ENCODE peak calls at places on chromosomes 1 and 21, in nine cellular contexts. X is omental fat pad; K is GM20000; J is sigmoid colon; C is AG09319; P is body of pancreas; U is mesothelial cell of epicardium; W is CD8-positive, alpha-beta T cell; D is PC-3. I is an unnamed sample.

GRCh38 chr1:214514032-214514818 is 37.2 kb downstream of the PTPN14 start:
- DNase-seq in X (no peak), K (no peak), J (no peak), C (no peak), P (no peak), U (no peak), W (no peak), D (peak), I (peak)

GRCh38 chr1:205060746-205061145 is 17.7 kb downstream of the CNTN2 start:
- DNase-seq in X (no peak), K (no peak), J (no peak), C (no peak), P (no peak), U (no peak), W (no peak), D (no peak), I (no peak)

GRCh38 chr1:200867018-200867811 is 5.6 kb upstream of the GPR25 start:
- DNase-seq in X (no peak), K (peak), J (no peak), C (no peak), P (no peak), U (no peak), W (no peak), D (no peak), I (no peak)

GRCh38 chr1:186790101-186790500 is 38.6 kb upstream of the PLA2G4A start:
- DNase-seq in X (no peak), K (no peak), J (no peak), C (no peak), P (no peak), U (no peak), W (no peak), D (no peak), I (peak)

GRCh38 chr21:46092026-46092764 is 5.7 kb upstream of the COL6A2 start:
- DNase-seq in X (peak), K (no peak), J (peak), C (peak), P (no peak), U (no peak), W (peak), D (no peak), I (peak)

GRCh38 chr1:9101510-9102146 is 27.3 kb downstream of the GPR157 start:
- DNase-seq in X (no peak), K (peak), J (peak), C (peak), P (no peak), U (no peak), W (no peak), D (peak), I (peak)

GRCh38 chr1:7558921-7559869 is 211.9 kb upstream of the VAMP3 start:
- DNase-seq in X (no peak), K (no peak), J (no peak), C (no peak), P (no peak), U (no peak), W (no peak), D (no peak), I (no peak)

GRCh38 chr1:188769936-188770335 is 1707.7 kb downstream of the BRINP3 start:
- DNase-seq in X (no peak), K (no peak), J (no peak), C (no peak), P (no peak), U (no peak), W (no peak), D (peak), I (no peak)

GRCh38 chr1:2786329-2787162 is 14.9 kb downstream of the TTC34 start:
- DNase-seq in X (peak), K (peak), J (peak), C (no peak), P (peak), U (peak), W (peak), D (peak), I (no peak)

GRCh38 chr1:203660069-203660468 is 33.4 kb downstream of the ATP2B4 start:
- DNase-seq in X (no peak), K (no peak), J (no peak), C (no peak), P (no peak), U (no peak), W (no peak), D (no peak), I (no peak)
- TF ChIP-seq CTCF in X (no peak), K (no peak), J (no peak), C (no peak), P (no peak), U (no peak), W (no peak), D (no peak), I (no peak)

DNA sequence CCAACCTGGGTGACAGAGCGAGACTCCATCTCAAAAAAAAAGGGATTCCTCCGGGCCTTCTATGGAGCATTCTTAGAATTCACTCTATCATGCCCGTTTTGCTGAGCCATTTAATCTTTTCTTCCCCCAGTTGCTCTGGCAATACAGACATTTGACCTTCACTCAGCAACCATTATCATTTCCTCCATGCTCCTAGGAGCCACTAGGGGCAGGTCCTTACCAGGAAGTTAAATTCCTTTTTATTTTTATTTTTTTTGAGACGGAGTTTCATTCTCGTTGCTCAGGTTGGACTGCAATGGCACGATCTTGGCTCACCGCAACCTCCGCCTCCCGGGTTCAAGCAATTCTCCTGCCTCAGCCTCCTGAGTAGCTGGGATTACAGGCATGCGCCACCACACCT is 9.7 kb upstream of the CGN start:
- DNase-seq in X (no peak), K (no peak), J (no peak), C (no peak), P (peak), U (no peak), W (no peak), D (peak), I (no peak)
- TF ChIP-seq CTCF in X (no peak), K (no peak), J (no peak), C (no peak), P (no peak), U (no peak), W (no peak), D (peak), I (peak)

DNA sequence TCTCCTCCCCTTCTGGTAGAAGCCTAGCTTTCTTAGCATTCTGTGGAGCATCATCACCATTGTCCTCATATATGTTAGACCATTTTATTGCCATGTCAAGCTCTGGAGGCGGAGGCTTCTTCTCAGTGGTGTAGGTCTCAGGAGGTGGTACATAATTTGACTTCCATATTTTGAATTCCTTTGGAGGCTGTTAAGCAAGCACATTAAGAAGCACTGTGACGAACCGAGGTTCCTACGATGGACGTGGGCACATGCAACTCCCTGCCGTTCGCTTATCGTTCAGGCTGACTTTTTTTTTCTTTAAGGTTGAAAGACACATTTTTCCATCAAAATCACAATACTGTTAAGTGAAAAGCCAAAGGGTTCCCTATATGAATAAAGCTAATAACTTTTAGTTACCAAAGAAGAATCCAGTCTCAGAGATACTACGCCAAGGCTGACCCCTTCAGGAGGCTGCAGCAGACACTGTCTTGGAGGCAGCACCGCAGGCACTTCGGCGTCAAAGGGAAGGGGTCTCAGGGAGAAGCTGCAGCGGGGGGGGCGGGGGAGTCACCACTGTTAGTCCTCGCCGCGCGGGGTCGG is 835 bp downstream of the C1orf52 start:
- DNase-seq in X (no peak), K (no peak), J (no peak), C (no peak), P (no peak), U (no peak), W (no peak), D (peak), I (peak)
- TF ChIP-seq CTCF in X (no peak), K (no peak), J (no peak), C (peak), P (no peak), U (no peak), W (no peak), D (peak), I (no peak)

DNA sequence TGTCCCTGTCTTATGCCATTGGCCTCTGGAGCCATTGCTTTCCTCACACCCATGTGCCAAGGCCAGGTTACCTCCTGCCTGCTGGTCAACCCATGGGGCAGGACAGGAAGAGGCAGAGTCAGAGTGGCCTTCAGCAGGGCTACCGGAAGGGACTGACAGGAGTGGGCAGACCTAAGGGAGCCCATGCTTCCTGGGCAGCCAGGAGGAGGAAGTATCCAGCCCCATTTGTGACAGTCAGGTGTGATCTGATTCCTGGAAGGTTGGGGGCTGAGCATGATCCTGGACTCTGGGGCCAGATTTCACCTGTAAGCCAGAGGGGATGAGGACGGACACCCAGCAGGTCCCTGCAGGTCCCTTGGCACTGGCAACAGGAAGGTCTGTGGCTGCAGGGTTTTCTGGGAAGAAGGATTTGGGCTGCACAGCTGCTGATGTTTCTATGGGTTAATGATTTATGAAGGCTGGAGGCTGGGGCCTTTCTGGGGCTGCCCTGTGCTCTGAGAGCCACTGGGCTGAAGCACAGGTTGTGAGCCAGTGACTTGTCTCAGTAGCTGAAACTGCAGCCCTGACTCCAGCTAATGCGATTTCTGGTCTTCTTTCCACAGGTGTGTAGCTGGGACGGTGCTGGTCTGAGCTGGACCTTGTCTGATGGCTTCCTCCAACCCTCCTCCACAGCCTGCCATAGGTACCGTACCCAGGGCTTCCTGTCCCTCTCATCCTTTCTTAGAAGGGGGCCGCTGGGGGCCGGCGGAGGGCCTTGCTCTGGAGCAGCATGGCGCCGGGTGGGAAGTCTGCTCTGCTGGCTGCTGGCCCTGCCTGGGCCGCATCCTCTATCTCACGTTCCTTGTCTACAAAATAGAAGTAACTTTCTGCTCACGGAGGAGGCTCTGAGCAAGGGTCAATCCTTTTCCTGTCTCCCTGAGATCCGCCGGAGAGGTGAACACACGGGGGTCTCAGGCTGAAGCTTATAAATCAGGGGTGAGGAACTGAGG is 40.7 kb downstream of the ARHGEF10L start:
- DNase-seq in X (no peak), K (peak), J (no peak), C (no peak), P (peak), U (no peak), W (no peak), D (no peak), I (no peak)
- TF ChIP-seq CTCF in X (no peak), K (no peak), J (no peak), C (no peak), P (no peak), U (no peak), W (no peak), D (no peak), I (no peak)

GRCh38 chr1:46431695-46432094 is 37.6 kb downstream of the FAAH start:
- DNase-seq in X (no peak), K (no peak), J (no peak), C (no peak), P (no peak), U (no peak), W (no peak), D (no peak), I (no peak)
- TF ChIP-seq CTCF in X (no peak), K (no peak), J (no peak), C (no peak), P (no peak), U (no peak), W (no peak), D (no peak), I (no peak)

DNA sequence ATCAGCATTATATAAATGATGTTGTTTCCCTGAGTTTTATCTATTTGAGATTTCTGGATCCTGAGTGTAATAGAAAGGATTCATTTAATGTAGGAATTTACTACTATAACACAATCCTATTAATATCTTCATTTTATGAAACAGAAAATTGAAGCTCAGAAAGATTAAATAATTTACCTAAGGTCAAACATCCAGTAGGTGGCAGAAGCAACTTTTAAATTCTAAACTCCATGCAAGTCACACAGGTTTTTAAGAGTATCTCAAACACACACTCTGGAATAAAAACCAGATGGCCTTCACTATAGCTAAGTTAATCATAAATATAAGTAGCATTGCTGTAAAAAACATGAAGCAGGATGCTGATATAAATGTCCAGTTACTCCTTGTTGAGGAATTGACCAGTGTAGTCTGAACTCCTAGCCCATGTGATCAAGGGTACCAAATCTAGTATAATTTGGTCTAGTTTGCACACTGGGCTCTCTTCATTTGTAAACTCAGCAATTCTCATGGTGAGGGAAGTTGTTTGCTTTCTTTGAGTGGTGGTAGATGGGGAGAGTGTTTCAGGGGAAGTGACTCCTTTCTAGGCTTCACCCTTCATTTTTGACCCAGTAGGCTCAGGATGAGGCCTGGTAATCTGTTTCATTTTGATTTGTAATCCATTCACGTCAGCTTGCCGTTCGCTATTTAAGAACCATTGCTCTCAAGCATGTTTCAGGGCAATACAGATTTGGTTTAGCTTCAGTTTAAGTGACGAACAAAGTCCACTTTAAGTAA is 9.3 kb upstream of the FMO3 start:
- DNase-seq in X (no peak), K (no peak), J (no peak), C (peak), P (no peak), U (no peak), W (no peak), D (peak), I (peak)
- TF ChIP-seq CTCF in X (no peak), K (no peak), J (peak), C (peak), P (peak), U (peak), W (no peak), D (peak), I (peak)

I was measured in fibroblast of pulmonary artery.